ENCODE peak calls at places on chromosomes 3 and 15, in ten cellular contexts. One of them, this sample, is unnamed.

GRCh38 chr3:79247367-79248103 is 520.3 kb downstream of the ROBO1 start:
- DNase-seq in caudate nucleus: no peak
- DNase-seq in IMR-90: peak
- DNase-seq in CD8-positive, alpha-beta T cell: no peak
- DNase-seq in lower lobe of right lung: no peak
- DNase-seq in brain microvascular endothelial cell: peak
- DNase-seq in ovary: no peak
- DNase-seq in A549: no peak
- DNase-seq in cardiac muscle cell: no peak
- DNase-seq in CD8-positive, alpha-beta memory T cell: no peak
- DNase-seq in this sample: no peak

GRCh38 chr3:113117511-113118302 is 93.7 kb upstream of the BOC start:
- DNase-seq in lower lobe of right lung: no peak
- DNase-seq in CD8-positive, alpha-beta memory T cell: no peak
- DNase-seq in IMR-90: peak
- DNase-seq in caudate nucleus: no peak
- DNase-seq in ovary: no peak
- DNase-seq in A549: no peak
- DNase-seq in brain microvascular endothelial cell: peak
- DNase-seq in CD8-positive, alpha-beta T cell: no peak
- DNase-seq in cardiac muscle cell: no peak
- DNase-seq in this sample: no peak

GRCh38 chr3:180116658-180117057 is 79.9 kb upstream of the PEX5L start:
- DNase-seq in caudate nucleus: no peak
- DNase-seq in CD8-positive, alpha-beta T cell: no peak
- DNase-seq in brain microvascular endothelial cell: no peak
- DNase-seq in ovary: no peak
- DNase-seq in cardiac muscle cell: peak
- DNase-seq in CD8-positive, alpha-beta memory T cell: no peak
- DNase-seq in lower lobe of right lung: no peak
- DNase-seq in IMR-90: no peak
- DNase-seq in A549: no peak
- DNase-seq in this sample: no peak

GRCh38 chr3:43161684-43162512 is 56.0 kb upstream of the POMGNT2 start:
- DNase-seq in A549: peak
- DNase-seq in brain microvascular endothelial cell: peak
- DNase-seq in caudate nucleus: no peak
- DNase-seq in ovary: no peak
- DNase-seq in lower lobe of right lung: no peak
- DNase-seq in IMR-90: peak
- DNase-seq in CD8-positive, alpha-beta memory T cell: peak
- DNase-seq in cardiac muscle cell: peak
- DNase-seq in CD8-positive, alpha-beta T cell: no peak
- DNase-seq in this sample: no peak

GRCh38 chr3:112119686-112120484 is 13.2 kb downstream of the GCSAM start:
- DNase-seq in CD8-positive, alpha-beta memory T cell: no peak
- DNase-seq in brain microvascular endothelial cell: no peak
- DNase-seq in caudate nucleus: no peak
- DNase-seq in ovary: no peak
- DNase-seq in A549: no peak
- DNase-seq in lower lobe of right lung: no peak
- DNase-seq in cardiac muscle cell: no peak
- DNase-seq in IMR-90: no peak
- DNase-seq in CD8-positive, alpha-beta T cell: no peak
- DNase-seq in this sample: no peak

GRCh38 chr3:117074833-117075232 is 365.3 kb downstream of the TUSC7 start:
- DNase-seq in A549: no peak
- DNase-seq in lower lobe of right lung: no peak
- DNase-seq in cardiac muscle cell: no peak
- DNase-seq in CD8-positive, alpha-beta T cell: no peak
- DNase-seq in brain microvascular endothelial cell: no peak
- DNase-seq in ovary: no peak
- DNase-seq in CD8-positive, alpha-beta memory T cell: no peak
- DNase-seq in caudate nucleus: peak
- DNase-seq in IMR-90: peak
- DNase-seq in this sample: no peak

GRCh38 chr3:54087581-54088410 is 34.6 kb upstream of the CACNA2D3 start:
- DNase-seq in CD8-positive, alpha-beta memory T cell: no peak
- DNase-seq in lower lobe of right lung: peak
- DNase-seq in cardiac muscle cell: peak
- DNase-seq in A549: no peak
- DNase-seq in IMR-90: no peak
- DNase-seq in caudate nucleus: no peak
- DNase-seq in brain microvascular endothelial cell: no peak
- DNase-seq in ovary: peak
- DNase-seq in CD8-positive, alpha-beta T cell: no peak
- DNase-seq in this sample: no peak

GRCh38 chr3:12478326-12478725 is 6.0 kb upstream of the TSEN2 start:
- DNase-seq in CD8-positive, alpha-beta T cell: no peak
- DNase-seq in ovary: no peak
- DNase-seq in CD8-positive, alpha-beta memory T cell: no peak
- DNase-seq in brain microvascular endothelial cell: no peak
- DNase-seq in cardiac muscle cell: no peak
- DNase-seq in caudate nucleus: no peak
- DNase-seq in lower lobe of right lung: no peak
- DNase-seq in A549: no peak
- DNase-seq in IMR-90: no peak
- DNase-seq in this sample: no peak

GRCh38 chr15:24955549-24955929 is 752 bp downstream of the SNRPN start:
- DNase-seq in ovary: peak
- DNase-seq in A549: no peak
- DNase-seq in CD8-positive, alpha-beta memory T cell: no peak
- DNase-seq in CD8-positive, alpha-beta T cell: peak
- DNase-seq in lower lobe of right lung: peak
- DNase-seq in cardiac muscle cell: no peak
- DNase-seq in IMR-90: no peak
- DNase-seq in caudate nucleus: no peak
- DNase-seq in brain microvascular endothelial cell: no peak
- DNase-seq in this sample: peak
- H3K27ac ChIP-seq in ovary: peak
- H3K27ac ChIP-seq in A549: peak
- H3K27ac ChIP-seq in CD8-positive, alpha-beta memory T cell: peak
- H3K27ac ChIP-seq in CD8-positive, alpha-beta T cell: peak
- H3K27ac ChIP-seq in lower lobe of right lung: peak
- H3K27ac ChIP-seq in cardiac muscle cell: peak
- H3K27ac ChIP-seq in IMR-90: peak
- H3K27ac ChIP-seq in caudate nucleus: peak
- H3K27ac ChIP-seq in brain microvascular endothelial cell: peak
- H3K27ac ChIP-seq in this sample: peak

DNA sequence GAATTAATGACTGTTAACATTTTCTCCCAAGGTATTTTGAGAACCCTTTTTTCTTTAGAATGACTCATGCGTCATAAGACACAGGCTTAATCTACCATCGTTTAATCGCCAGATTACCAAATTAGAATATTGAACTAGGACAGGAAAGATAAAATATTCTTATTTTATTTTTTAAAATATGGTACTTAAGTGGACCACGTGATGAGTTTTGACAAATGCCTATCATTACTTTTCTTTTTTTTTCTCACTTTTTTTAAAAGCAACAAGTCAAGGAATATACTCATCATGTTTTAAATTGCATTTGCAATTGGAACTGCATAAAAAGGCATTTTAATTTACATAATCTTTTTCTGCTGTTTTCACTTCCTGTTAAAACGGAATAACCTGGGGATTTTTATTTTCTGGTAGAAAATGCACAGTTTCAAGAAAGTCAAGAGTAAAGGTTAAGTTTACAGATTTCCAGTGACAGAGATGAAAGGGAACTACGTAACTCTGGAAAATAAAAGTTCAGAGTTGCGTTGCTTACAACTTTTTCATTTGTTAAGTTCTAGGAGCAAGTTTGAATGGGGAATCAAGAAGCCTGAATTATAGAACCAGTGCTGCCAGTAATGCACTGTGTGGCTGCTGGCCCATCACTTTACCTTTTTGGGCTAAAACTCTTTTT is 23.6 kb downstream of the SIAH2 start:
- DNase-seq in CD8-positive, alpha-beta memory T cell: no peak
- DNase-seq in brain microvascular endothelial cell: no peak
- DNase-seq in A549: no peak
- DNase-seq in ovary: no peak
- DNase-seq in CD8-positive, alpha-beta T cell: no peak
- DNase-seq in cardiac muscle cell: no peak
- DNase-seq in lower lobe of right lung: no peak
- DNase-seq in caudate nucleus: no peak
- DNase-seq in IMR-90: no peak
- DNase-seq in this sample: no peak
- H3K27ac ChIP-seq in CD8-positive, alpha-beta memory T cell: no peak
- H3K27ac ChIP-seq in brain microvascular endothelial cell: no peak
- H3K27ac ChIP-seq in A549: no peak
- H3K27ac ChIP-seq in ovary: no peak
- H3K27ac ChIP-seq in CD8-positive, alpha-beta T cell: no peak
- H3K27ac ChIP-seq in cardiac muscle cell: no peak
- H3K27ac ChIP-seq in lower lobe of right lung: no peak
- H3K27ac ChIP-seq in caudate nucleus: no peak
- H3K27ac ChIP-seq in IMR-90: no peak
- H3K27ac ChIP-seq in this sample: no peak

GRCh38 chr3:176663819-176664218 is 533.5 kb downstream of the TBL1XR1 start:
- DNase-seq in IMR-90: peak
- DNase-seq in CD8-positive, alpha-beta T cell: no peak
- DNase-seq in A549: peak
- DNase-seq in lower lobe of right lung: no peak
- DNase-seq in brain microvascular endothelial cell: peak
- DNase-seq in ovary: no peak
- DNase-seq in cardiac muscle cell: peak
- DNase-seq in CD8-positive, alpha-beta memory T cell: no peak
- DNase-seq in caudate nucleus: peak
- DNase-seq in this sample: no peak
- H3K27ac ChIP-seq in IMR-90: no peak
- H3K27ac ChIP-seq in CD8-positive, alpha-beta T cell: no peak
- H3K27ac ChIP-seq in A549: no peak
- H3K27ac ChIP-seq in lower lobe of right lung: no peak
- H3K27ac ChIP-seq in brain microvascular endothelial cell: no peak
- H3K27ac ChIP-seq in ovary: no peak
- H3K27ac ChIP-seq in cardiac muscle cell: no peak
- H3K27ac ChIP-seq in CD8-positive, alpha-beta memory T cell: no peak
- H3K27ac ChIP-seq in caudate nucleus: no peak
- H3K27ac ChIP-seq in this sample: no peak

DNA sequence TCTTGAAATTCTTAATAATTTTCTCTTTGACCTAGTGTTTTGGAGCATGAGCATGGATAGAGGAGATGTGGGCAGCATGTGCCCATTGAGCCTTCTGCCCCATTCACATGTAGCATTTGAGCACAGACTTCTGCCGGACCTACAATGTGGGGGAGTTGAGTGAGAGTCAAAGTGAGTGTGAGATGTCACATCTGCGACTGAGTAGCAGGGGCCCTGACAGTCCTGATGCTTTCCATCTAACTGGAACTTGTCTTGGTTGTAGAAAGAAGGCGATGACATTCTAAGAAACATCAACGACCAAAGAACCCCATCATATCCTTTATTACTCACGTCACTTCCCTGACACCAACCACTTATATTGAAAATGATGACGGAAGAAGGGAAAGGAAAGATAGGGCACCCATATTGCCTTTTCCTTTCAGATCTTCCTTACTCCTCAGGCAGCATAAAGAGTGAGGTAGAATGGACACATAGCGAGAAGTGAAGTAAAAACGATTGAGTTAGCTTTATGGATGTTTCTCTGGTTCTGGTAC is 30.5 kb downstream of the SMAD3 start:
- DNase-seq in lower lobe of right lung: no peak
- DNase-seq in caudate nucleus: no peak
- DNase-seq in CD8-positive, alpha-beta T cell: no peak
- DNase-seq in A549: no peak
- DNase-seq in IMR-90: no peak
- DNase-seq in brain microvascular endothelial cell: no peak
- DNase-seq in CD8-positive, alpha-beta memory T cell: no peak
- DNase-seq in ovary: no peak
- DNase-seq in cardiac muscle cell: no peak
- DNase-seq in this sample: no peak
- H3K27ac ChIP-seq in lower lobe of right lung: no peak
- H3K27ac ChIP-seq in caudate nucleus: no peak
- H3K27ac ChIP-seq in CD8-positive, alpha-beta T cell: no peak
- H3K27ac ChIP-seq in A549: no peak
- H3K27ac ChIP-seq in IMR-90: no peak
- H3K27ac ChIP-seq in brain microvascular endothelial cell: peak
- H3K27ac ChIP-seq in CD8-positive, alpha-beta memory T cell: no peak
- H3K27ac ChIP-seq in ovary: no peak
- H3K27ac ChIP-seq in cardiac muscle cell: no peak
- H3K27ac ChIP-seq in this sample: no peak

DNA sequence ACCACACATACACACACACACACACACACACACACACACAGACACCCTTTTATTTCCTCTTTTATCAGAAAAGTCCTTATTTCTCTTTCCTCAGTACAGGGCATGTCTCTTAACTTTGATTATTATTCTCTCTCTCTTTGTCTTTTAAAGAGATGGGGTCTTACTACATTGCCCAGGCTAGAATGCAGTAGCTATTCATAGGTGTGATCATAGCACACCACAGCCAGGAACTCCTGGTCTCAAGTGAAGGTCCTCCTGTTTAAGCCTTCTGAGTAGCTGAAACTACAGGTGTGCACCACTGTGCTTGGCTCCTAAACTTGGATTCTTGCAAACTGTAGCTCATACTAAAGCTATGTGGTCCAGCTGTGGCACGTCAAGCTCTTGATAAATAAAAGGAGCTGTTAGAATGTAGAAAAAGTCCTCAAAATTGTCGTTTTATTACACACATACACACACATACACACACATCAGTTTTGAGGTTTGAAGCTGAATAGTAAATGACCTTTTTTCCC is 7.4 kb downstream of the GOLM2 start:
- DNase-seq in A549: no peak
- DNase-seq in ovary: no peak
- DNase-seq in caudate nucleus: no peak
- DNase-seq in CD8-positive, alpha-beta memory T cell: no peak
- DNase-seq in brain microvascular endothelial cell: no peak
- DNase-seq in cardiac muscle cell: no peak
- DNase-seq in IMR-90: peak
- DNase-seq in CD8-positive, alpha-beta T cell: no peak
- DNase-seq in lower lobe of right lung: no peak
- DNase-seq in this sample: no peak
- H3K27ac ChIP-seq in A549: peak
- H3K27ac ChIP-seq in ovary: no peak
- H3K27ac ChIP-seq in caudate nucleus: no peak
- H3K27ac ChIP-seq in CD8-positive, alpha-beta memory T cell: peak
- H3K27ac ChIP-seq in brain microvascular endothelial cell: no peak
- H3K27ac ChIP-seq in cardiac muscle cell: peak
- H3K27ac ChIP-seq in IMR-90: no peak
- H3K27ac ChIP-seq in CD8-positive, alpha-beta T cell: no peak
- H3K27ac ChIP-seq in lower lobe of right lung: no peak
- H3K27ac ChIP-seq in this sample: no peak

GRCh38 chr3:126125781-126126251 is 41.9 kb upstream of the SLC41A3 start:
- DNase-seq in CD8-positive, alpha-beta T cell: no peak
- DNase-seq in lower lobe of right lung: peak
- DNase-seq in CD8-positive, alpha-beta memory T cell: no peak
- DNase-seq in ovary: no peak
- DNase-seq in IMR-90: no peak
- DNase-seq in cardiac muscle cell: no peak
- DNase-seq in A549: no peak
- DNase-seq in brain microvascular endothelial cell: no peak
- DNase-seq in caudate nucleus: no peak
- DNase-seq in this sample: peak
- H3K27ac ChIP-seq in CD8-positive, alpha-beta T cell: no peak
- H3K27ac ChIP-seq in lower lobe of right lung: no peak
- H3K27ac ChIP-seq in CD8-positive, alpha-beta memory T cell: no peak
- H3K27ac ChIP-seq in ovary: no peak
- H3K27ac ChIP-seq in IMR-90: no peak
- H3K27ac ChIP-seq in cardiac muscle cell: no peak
- H3K27ac ChIP-seq in A549: no peak
- H3K27ac ChIP-seq in brain microvascular endothelial cell: no peak
- H3K27ac ChIP-seq in caudate nucleus: no peak
- H3K27ac ChIP-seq in this sample: no peak

This sample was measured in uterus.